ENCODE peak calls at places on chromosomes 4 and X, in nine cellular contexts. P is amniotic epithelial cell, Y is AG09309, D is Calu3, C is mesothelial cell of epicardium, J is right lobe of liver, W is NCI-H2081 treated with DMSO at 0.1 percent for 48 hours, M is G401, A is prostate gland. L is an unnamed sample.

GRCh38 chrX:137432609-137433008 is 133.3 kb upstream of the ZIC3 start:
- DNase-seq in P (no peak), Y (no peak), D (no peak), C (no peak), J (no peak), W (no peak), M (peak; percentile 55), A (no peak), L (no peak)

GRCh38 chrX:39445336-39445735 is 644.1 kb downstream of the MID1IP1 start:
- DNase-seq in P (no peak), Y (no peak), D (peak; percentile 15), C (no peak), J (peak; percentile 48), W (no peak), M (no peak), A (peak; percentile 4), L (peak; percentile 51)

GRCh38 chr4:183354213-183354612 is 32.0 kb upstream of the CLDN24 start:
- DNase-seq in P (no peak), Y (no peak), D (no peak), C (no peak), J (no peak), W (no peak), M (no peak), A (peak; percentile 17), L (no peak)

GRCh38 chr4:113958766-113959540 is 20.5 kb downstream of the ARSJ start:
- DNase-seq in P (peak; percentile 93), Y (peak; percentile 85), D (no peak), C (no peak), J (no peak), W (peak; percentile 18), M (no peak), A (peak; percentile 32), L (no peak)

GRCh38 chr4:3483471-3483921 is 20.4 kb downstream of the DOK7 start:
- DNase-seq in P (peak; percentile 14), Y (no peak), D (no peak), C (no peak), J (no peak), W (no peak), M (peak; percentile 42), A (no peak), L (no peak)

GRCh38 chr4:119526786-119527550 is 101.6 kb downstream of the PDE5A start:
- DNase-seq in P (peak; percentile 34), Y (no peak), D (no peak), C (no peak), J (no peak), W (no peak), M (no peak), A (no peak), L (no peak)

GRCh38 chrX:140346711-140347110 is 158.2 kb downstream of the SOX3 start:
- DNase-seq in P (peak; percentile 0), Y (no peak), D (no peak), C (no peak), J (no peak), W (no peak), M (no peak), A (no peak), L (no peak)

GRCh38 chrX:70096052-70096451 is 33.8 kb downstream of the OTUD6A start:
- DNase-seq in P (peak; percentile 3), Y (no peak), D (peak; percentile 35), C (no peak), J (no peak), W (no peak), M (no peak), A (no peak), L (no peak)

GRCh38 chr4:150679767-150680088 is 97.8 kb downstream of the MAB21L2 start:
- DNase-seq in P (peak; percentile 11), Y (no peak), D (no peak), C (no peak), J (no peak), W (no peak), M (no peak), A (no peak), L (no peak)

GRCh38 chrX:82589410-82589809 is 918.7 kb upstream of the POU3F4 start:
- DNase-seq in P (no peak), Y (no peak), D (peak; percentile 17), C (no peak), J (no peak), W (no peak), M (no peak), A (no peak), L (no peak)

GRCh38 chr4:139229534-139230039 is 50.4 kb downstream of the MGARP start:
- DNase-seq in P (peak; percentile 63), Y (no peak), D (peak; percentile 8), C (no peak), J (no peak), W (no peak), M (peak; percentile 59), A (peak; percentile 34), L (no peak)

GRCh38 chr4:8776366-8776765 is 95.3 kb downstream of the HMX1 start:
- DNase-seq in P (no peak), Y (no peak), D (no peak), C (no peak), J (no peak), W (no peak), M (no peak), A (no peak), L (no peak)

GRCh38 chrX:14039344-14039743 is 9.7 kb upstream of the GEMIN8 start:
- DNase-seq in P (peak; percentile 31), Y (no peak), D (peak; percentile 56), C (no peak), J (peak; percentile 46), W (no peak), M (peak; percentile 64), A (peak; percentile 12), L (peak; percentile 48)

GRCh38 chrX:132071260-132071659 is 48.2 kb downstream of the STK26 start:
- DNase-seq in P (peak; percentile 22), Y (peak; percentile 3), D (no peak), C (no peak), J (no peak), W (no peak), M (peak; percentile 5), A (no peak), L (no peak)

GRCh38 chr4:61773655-61774245 is 573.6 kb downstream of the ADGRL3 start:
- DNase-seq in P (no peak), Y (no peak), D (no peak), C (no peak), J (no peak), W (no peak), M (no peak), A (no peak), L (no peak)

GRCh38 chrX:133923548-133923947 is 61.8 kb downstream of the GPC3 start:
- DNase-seq in P (no peak), Y (no peak), D (no peak), C (no peak), J (no peak), W (no peak), M (no peak), A (no peak), L (no peak)

GRCh38 chrX:23331701-23332100 is 2.9 kb upstream of the PTCHD1 start:
- DNase-seq in P (no peak), Y (no peak), D (no peak), C (no peak), J (no peak), W (no peak), M (peak; percentile 51), A (no peak), L (no peak)

L was measured in activated naive CD8-positive, alpha-beta T cell treated with anti-CD3 and anti-CD28 coated beads, Interleukin-2, amount 50 U/mL, for 24 hours.